ENCODE peak calls at places on chromosomes 3 and 15, in four cellular contexts. G, H, P and K are unnamed samples.

GRCh38 chr15:57017024-57017423 is 98.6 kb downstream of the TCF12 start:
- DNase-seq in P (peak; percentile 36), G (no peak), H (no peak), K (no peak)

GRCh38 chr3:64454768-64455167 is 229.5 kb upstream of the PRICKLE2 start:
- DNase-seq in P (no peak), H (no peak), G (no peak), K (no peak)

GRCh38 chr15:73994912-73995622 is 551 bp downstream of the PML start:
- DNase-seq in P (peak; percentile 35), H (no peak), G (no peak), K (no peak)

GRCh38 chr15:47477253-47477652 is 240.1 kb upstream of the SEMA6D start:
- DNase-seq in P (no peak), G (no peak), H (no peak), K (no peak)

GRCh38 chr15:78396976-78397375 is 41.0 kb upstream of the IREB2 start:
- DNase-seq in H (peak; percentile 38), G (no peak), P (peak; percentile 71), K (peak; percentile 52)

GRCh38 chr3:52495096-52495495 is at the start of gene STAB1:
- DNase-seq in H (no peak), P (no peak), G (no peak), K (no peak)

GRCh38 chr3:170056710-170057454 is 19.1 kb downstream of the GPR160 start:
- DNase-seq in H (no peak), P (no peak), G (no peak), K (no peak)

GRCh38 chr3:58120075-58120812 is 90.5 kb downstream of the DNASE1L3 start:
- DNase-seq in P (no peak), G (no peak), H (no peak), K (no peak)

GRCh38 chr15:80823120-80823519 is 44.0 kb downstream of the CEMIP start:
- DNase-seq in P (no peak), G (no peak), H (no peak), K (no peak)

GRCh38 chr3:191952609-191953008 is 491.6 kb downstream of the PYDC2 start:
- DNase-seq in G (no peak), P (no peak), H (no peak), K (no peak)

GRCh38 chr3:52831500-52832301 is 1.2 kb upstream of the ITIH4 start:
- DNase-seq in H (peak; percentile 43), P (peak; percentile 60), G (peak; percentile 29), K (peak; percentile 70)

GRCh38 chr15:74208901-74209559 is 6.4 kb upstream of the STRA6 start:
- DNase-seq in P (peak; percentile 54), H (no peak), G (no peak), K (no peak)

GRCh38 chr15:66096711-66097058 is 156.9 kb downstream of the MEGF11 start:
- DNase-seq in G (no peak), H (no peak), P (no peak), K (no peak)

GRCh38 chr3:12309716-12310115 is 20.8 kb downstream of the PPARG start:
- DNase-seq in P (no peak), G (no peak), H (peak; percentile 24), K (no peak)

GRCh38 chr3:12312010-12312409 is 23.1 kb downstream of the PPARG start:
- DNase-seq in H (no peak), P (peak; percentile 22), G (no peak), K (no peak)

GRCh38 chr3:12316721-12317351 is 28.0 kb downstream of the PPARG start:
- DNase-seq in P (no peak), H (no peak), G (no peak), K (no peak)

GRCh38 chr3:12316253-12316652 is 27.4 kb downstream of the PPARG start:
- DNase-seq in P (no peak), G (no peak), H (no peak), K (no peak)

DNA sequence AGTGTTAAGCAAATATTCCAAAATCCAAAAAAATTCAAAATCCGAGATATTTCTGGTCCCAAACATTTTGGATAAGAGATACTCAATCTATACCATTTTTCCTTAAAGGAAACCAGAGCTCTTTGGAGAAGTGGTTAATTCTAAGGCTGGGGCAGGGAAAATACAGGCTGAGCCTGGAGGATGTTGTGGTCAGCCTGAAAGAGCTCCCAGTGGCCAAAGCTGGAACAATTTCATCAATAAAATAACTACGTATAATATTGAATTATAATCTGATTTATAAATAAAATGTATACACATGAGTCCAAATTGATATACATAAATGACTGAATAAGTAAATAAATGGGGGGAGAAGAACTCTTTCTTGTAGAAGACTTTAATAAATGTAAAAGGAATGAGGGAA is 24.6 kb downstream of the PPARG start:
- DNase-seq in H (no peak), P (no peak), G (no peak), K (no peak)
- TF ChIP-seq CTCF in H (no peak), P (no peak), G (no peak), K (no peak)

DNA sequence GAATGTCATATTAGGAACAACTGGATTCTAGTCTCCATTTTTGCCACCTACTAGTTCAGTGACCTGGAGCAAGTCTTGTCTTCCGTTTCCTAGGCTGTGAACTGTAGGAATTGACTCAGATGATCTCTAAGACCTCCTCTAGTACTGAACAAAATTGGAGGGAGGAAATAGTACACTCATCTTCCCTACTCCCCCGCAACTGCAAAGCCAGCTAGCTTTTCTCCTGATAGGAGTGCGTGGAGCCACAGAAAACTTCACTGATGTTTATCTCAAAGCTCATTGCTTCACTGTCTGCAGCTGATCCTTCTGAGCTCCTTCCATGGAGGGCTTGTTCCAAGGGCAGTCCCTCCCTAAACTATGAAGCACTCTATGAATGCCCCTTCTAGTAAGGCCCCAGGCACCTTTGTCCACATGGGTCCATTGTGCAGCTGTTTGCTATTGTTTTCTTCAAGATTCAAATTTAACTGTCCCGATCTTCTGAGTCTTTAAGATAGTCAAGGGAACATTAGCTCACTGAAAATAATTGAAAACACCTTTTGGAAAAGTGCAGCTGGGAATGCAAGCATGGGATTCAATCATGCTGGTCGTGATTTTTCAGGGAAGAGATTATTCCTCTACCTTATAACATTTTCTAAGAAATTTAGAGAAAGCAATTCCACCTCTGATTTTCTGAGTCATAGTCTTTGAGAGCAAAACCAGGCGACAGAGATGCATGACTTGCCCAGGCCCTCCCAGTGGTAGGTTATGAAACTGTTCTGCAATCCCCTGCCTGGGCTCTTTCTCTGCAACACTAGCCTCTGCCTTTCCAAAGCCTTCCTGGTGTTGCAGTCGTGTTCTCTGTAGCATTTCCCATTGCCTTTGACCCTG is 24.3 kb downstream of the FILIP1L start:
- DNase-seq in H (peak; percentile 40), G (no peak), P (peak; percentile 72), K (peak; percentile 49)
- TF ChIP-seq CTCF in H (peak; percentile 45), G (peak; percentile 71), P (peak; percentile 84), K (peak; percentile 33)

GRCh38 chr3:124489506-124489905 is 240.7 kb upstream of the UMPS start:
- DNase-seq in H (no peak), G (no peak), P (no peak), K (no peak)

GRCh38 chr3:124491875-124492274 is 238.4 kb upstream of the UMPS start:
- DNase-seq in G (no peak), P (no peak), H (no peak), K (no peak)

GRCh38 chr3:124496066-124496465 is 234.2 kb upstream of the UMPS start:
- DNase-seq in H (no peak), G (no peak), P (no peak), K (no peak)

GRCh38 chr3:124491098-124491497 is 239.2 kb upstream of the UMPS start:
- DNase-seq in G (no peak), P (no peak), H (no peak), K (no peak)

GRCh38 chr3:124492824-124493223 is 237.4 kb upstream of the UMPS start:
- DNase-seq in P (peak; percentile 9), G (no peak), H (peak; percentile 85), K (peak; percentile 84)
- TF ChIP-seq CTCF in P (no peak), G (peak; percentile 49), H (peak; percentile 52), K (peak; percentile 38)

GRCh38 chr15:71545223-71545760 is 265.1 kb upstream of the NR2E3 start:
- DNase-seq in G (no peak), H (no peak), P (peak; percentile 54), K (no peak)

GRCh38 chr15:71545923-71546322 is 264.4 kb upstream of the NR2E3 start:
- DNase-seq in P (no peak), G (no peak), H (no peak), K (no peak)

GRCh38 chr15:71547066-71547465 is 263.3 kb upstream of the NR2E3 start:
- DNase-seq in H (no peak), G (no peak), P (no peak), K (no peak)

GRCh38 chr15:71542836-71543235 is 267.5 kb upstream of the NR2E3 start:
- DNase-seq in H (no peak), P (peak; percentile 47), G (no peak), K (no peak)

GRCh38 chr15:71543413-71543812 is 266.9 kb upstream of the NR2E3 start:
- DNase-seq in P (no peak), G (no peak), H (no peak), K (no peak)
- TF ChIP-seq CTCF in P (no peak), G (no peak), H (no peak), K (no peak)

DNA sequence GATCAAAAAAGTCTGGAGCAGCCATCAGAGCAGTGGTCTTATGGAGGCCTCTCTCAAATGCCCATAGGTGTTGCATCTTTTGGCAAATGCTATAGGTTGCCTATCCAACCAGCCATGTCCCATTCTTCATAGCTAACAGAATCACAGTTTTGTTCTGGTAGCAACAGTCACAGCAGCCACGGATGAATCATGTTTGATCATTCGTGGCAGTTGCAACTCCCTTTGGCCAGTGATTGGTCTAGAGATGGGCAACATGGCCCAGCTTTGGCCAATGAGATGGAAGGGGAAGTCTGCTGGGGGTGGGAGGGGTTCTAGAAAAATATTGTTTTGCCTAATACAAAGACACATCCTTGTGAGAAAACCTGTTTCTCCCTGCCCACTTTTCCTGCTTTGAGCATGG is 50.3 kb upstream of the PPP2R3A start:
- DNase-seq in G (no peak), H (no peak), P (no peak), K (no peak)
- TF ChIP-seq CTCF in G (no peak), H (no peak), P (no peak), K (no peak)

GRCh38 chr15:62641782-62642181 is 400.8 kb upstream of the TPM1 start:
- DNase-seq in P (no peak), G (no peak), H (no peak), K (no peak)
- TF ChIP-seq CTCF in P (no peak), G (no peak), H (no peak), K (no peak)

GRCh38 chr3:72888546-72889309 is 882 bp downstream of the GXYLT2 start:
- DNase-seq in P (peak; percentile 56), H (peak; percentile 43), G (no peak), K (no peak)
- TF ChIP-seq CTCF in P (no peak), H (no peak), G (no peak), K (no peak)

GRCh38 chr15:63946524-63947065 is 99.7 kb downstream of the DAPK2 start:
- DNase-seq in G (no peak), H (no peak), P (no peak), K (no peak)

GRCh38 chr15:63945005-63945788 is 101.1 kb downstream of the DAPK2 start:
- DNase-seq in P (peak; percentile 41), H (peak; percentile 90), G (no peak), K (peak; percentile 86)

GRCh38 chr15:63944681-63944955 is 101.7 kb downstream of the DAPK2 start:
- DNase-seq in P (no peak), H (no peak), G (no peak), K (no peak)

GRCh38 chr15:63947228-63947627 is 99.1 kb downstream of the DAPK2 start:
- DNase-seq in H (no peak), P (no peak), G (no peak), K (no peak)

GRCh38 chr15:63945838-63946298 is 100.4 kb downstream of the DAPK2 start:
- DNase-seq in G (no peak), H (no peak), P (no peak), K (peak; percentile 38)
- TF ChIP-seq CTCF in G (no peak), H (no peak), P (no peak), K (no peak)